ENCODE peak calls at places on chromosomes 11 and 22, in ten cellular contexts. A, R, V, Z, W, S, P, O, U and G are unnamed samples.

GRCh38 chr11:44248109-44248508 is 61.8 kb downstream of the ALX4 start:
- DNase-seq in A (peak), R (no peak), V (no peak), Z (no peak), W (peak), S (no peak), P (no peak), O (no peak), U (no peak), G (no peak)

GRCh38 chr22:47842119-47842518 is 1079.7 kb downstream of the TBC1D22A start:
- DNase-seq in A (no peak), R (no peak), V (no peak), Z (no peak), W (no peak), S (no peak), P (no peak), O (no peak), U (no peak), G (no peak)

GRCh38 chr11:105245781-105246315 is 106.3 kb upstream of the CARD18 start:
- DNase-seq in A (no peak), R (no peak), V (no peak), Z (no peak), W (no peak), S (no peak), P (no peak), O (no peak), U (no peak), G (no peak)

GRCh38 chr11:6240691-6241285 is 1.9 kb downstream of the CNGA4 start:
- DNase-seq in A (no peak), R (no peak), V (no peak), Z (no peak), W (no peak), S (no peak), P (no peak), O (no peak), U (no peak), G (no peak)

GRCh38 chr22:24554316-24555159 is at the start of gene GUCD1:
- DNase-seq in A (peak), R (peak), V (no peak), Z (no peak), W (peak), S (peak), P (no peak), O (no peak), U (peak), G (peak)

GRCh38 chr11:114082767-114083181 is 23.3 kb downstream of the ZBTB16 start:
- DNase-seq in A (no peak), R (no peak), V (no peak), Z (peak), W (peak), S (no peak), P (no peak), O (no peak), U (no peak), G (no peak)

GRCh38 chr22:32803020-32803758 is 1.7 kb downstream of the TIMP3 start:
- DNase-seq in A (no peak), R (no peak), V (no peak), Z (no peak), W (no peak), S (no peak), P (no peak), O (no peak), U (no peak), G (peak)

GRCh38 chr11:60918941-60919275 is 5.0 kb downstream of the TMEM109 start:
- DNase-seq in A (peak), R (peak), V (no peak), Z (no peak), W (peak), S (no peak), P (no peak), O (no peak), U (no peak), G (peak)

GRCh38 chr22:22940961-22941605 is 53.5 kb downstream of the IGLL5 start:
- DNase-seq in A (no peak), R (no peak), V (no peak), Z (no peak), W (no peak), S (peak), P (no peak), O (peak), U (peak), G (no peak)

GRCh38 chr11:112837162-112837826 is 123.9 kb upstream of the NCAM1 start:
- DNase-seq in A (peak), R (no peak), V (no peak), Z (no peak), W (no peak), S (peak), P (no peak), O (no peak), U (no peak), G (no peak)

GRCh38 chr22:27628341-27628740 is 173.2 kb downstream of the MN1 start:
- DNase-seq in A (no peak), R (no peak), V (no peak), Z (no peak), W (no peak), S (no peak), P (no peak), O (no peak), U (no peak), G (no peak)

GRCh38 chr11:130369141-130369691 is 54.5 kb upstream of the ZBTB44 start:
- DNase-seq in A (no peak), R (no peak), V (no peak), Z (no peak), W (no peak), S (peak), P (no peak), O (no peak), U (no peak), G (no peak)

GRCh38 chr22:20218981-20219380 is 49.1 kb downstream of the RTN4R start:
- DNase-seq in A (no peak), R (no peak), V (no peak), Z (no peak), W (no peak), S (no peak), P (no peak), O (no peak), U (no peak), G (no peak)

GRCh38 chr22:46462726-46463371 is 74.6 kb downstream of the CELSR1 start:
- DNase-seq in A (no peak), R (peak), V (no peak), Z (no peak), W (peak), S (no peak), P (no peak), O (no peak), U (no peak), G (peak)

GRCh38 chr11:118051611-118052461 is 25.0 kb upstream of the TMPRSS4 start:
- DNase-seq in A (no peak), R (no peak), V (no peak), Z (no peak), W (no peak), S (peak), P (no peak), O (peak), U (peak), G (no peak)

GRCh38 chr11:44785856-44786606 is 59.3 kb downstream of the TSPAN18 start:
- DNase-seq in A (no peak), R (no peak), V (no peak), Z (no peak), W (no peak), S (no peak), P (no peak), O (no peak), U (peak), G (no peak)

GRCh38 chr22:49517211-49517610 is 310.5 kb downstream of the BRD1 start:
- DNase-seq in A (no peak), R (no peak), V (no peak), Z (no peak), W (no peak), S (peak), P (no peak), O (no peak), U (no peak), G (no peak)

GRCh38 chr11:73268671-73269271 is 3.4 kb upstream of the P2RY6 start:
- DNase-seq in A (no peak), R (no peak), V (no peak), Z (no peak), W (no peak), S (peak), P (no peak), O (no peak), U (no peak), G (no peak)

GRCh38 chr11:113974741-113975470 is at the start of gene HTR3A:
- DNase-seq in A (peak), R (no peak), V (peak), Z (peak), W (peak), S (no peak), P (no peak), O (no peak), U (no peak), G (no peak)

GRCh38 chr22:46576556-46577351 is 39.3 kb upstream of the CELSR1 start:
- DNase-seq in A (peak), R (peak), V (peak), Z (peak), W (peak), S (peak), P (no peak), O (no peak), U (peak), G (peak)

GRCh38 chr22:45804986-45805325 is 133.3 kb downstream of the ATXN10 start:
- DNase-seq in A (peak), R (peak), V (no peak), Z (no peak), W (peak), S (no peak), P (peak), O (no peak), U (no peak), G (peak)

GRCh38 chr11:134036484-134037092 is 32.3 kb upstream of the JAM3 start:
- DNase-seq in A (no peak), R (no peak), V (no peak), Z (peak), W (no peak), S (no peak), P (no peak), O (no peak), U (peak), G (no peak)

GRCh38 chr11:86551693-86552092 is 120.7 kb downstream of the ME3 start:
- DNase-seq in A (no peak), R (no peak), V (no peak), Z (no peak), W (no peak), S (no peak), P (no peak), O (no peak), U (no peak), G (no peak)

GRCh38 chr11:44774736-44775135 is 48.0 kb downstream of the TSPAN18 start:
- DNase-seq in A (no peak), R (no peak), V (no peak), Z (no peak), W (no peak), S (no peak), P (no peak), O (no peak), U (no peak), G (no peak)

GRCh38 chr11:16816358-16817270 is 78.2 kb downstream of the C11orf58 start:
- DNase-seq in A (no peak), R (no peak), V (no peak), Z (no peak), W (no peak), S (no peak), P (no peak), O (no peak), U (no peak), G (no peak)

GRCh38 chr11:73972620-73973449 is 9.8 kb downstream of the UCP2 start:
- DNase-seq in A (no peak), R (no peak), V (no peak), Z (no peak), W (no peak), S (no peak), P (no peak), O (no peak), U (no peak), G (no peak)

GRCh38 chr22:32469799-32470212 is 4.8 kb upstream of the FBXO7 start:
- DNase-seq in A (peak), R (peak), V (no peak), Z (no peak), W (peak), S (peak), P (peak), O (no peak), U (no peak), G (peak)

GRCh38 chr22:39316440-39317083 is 2.9 kb downstream of the RPL3 start:
- DNase-seq in A (peak), R (peak), V (peak), Z (peak), W (peak), S (peak), P (peak), O (peak), U (peak), G (peak)